ENCODE peak calls at places on chromosomes 6 and 20, in ten cellular contexts. D is B cell, H is AG09319, Y is astrocyte of the cerebellum, U is type B pancreatic cell, R is stomach, K is fibroblast of pulmonary artery, G is RWPE1, V is AG04450, N is MCF 10A. S is an unnamed sample.

GRCh38 chr6:143149771-143150170 is 89.1 kb downstream of the AIG1 start:
- DNase-seq in D (no peak), H (no peak), U (no peak), Y (no peak), V (no peak), K (no peak), G (no peak), N (no peak), R (no peak), S (no peak)

GRCh38 chr20:17641520-17641964 is 40.5 kb downstream of the RRBP1 start:
- DNase-seq in N (no peak), K (no peak), V (no peak), D (no peak), H (no peak), U (no peak), Y (no peak), G (no peak), R (no peak), S (no peak)

GRCh38 chr6:7546832-7547714 is 5.6 kb downstream of the DSP start:
- DNase-seq in N (no peak), U (no peak), R (no peak), Y (no peak), H (no peak), K (no peak), D (no peak), V (no peak), G (no peak), S (no peak)

GRCh38 chr6:154404791-154405400 is 48.3 kb upstream of the IPCEF1 start:
- DNase-seq in Y (peak; percentile 62), N (peak; percentile 56), G (no peak), R (no peak), K (peak; percentile 36), H (no peak), D (no peak), U (no peak), V (no peak), S (no peak)

GRCh38 chr20:48538058-48538825 is 289.6 kb downstream of the PREX1 start:
- DNase-seq in V (no peak), H (no peak), D (no peak), K (peak; percentile 93), N (peak; percentile 71), U (no peak), G (peak; percentile 95), R (peak; percentile 44), Y (peak; percentile 65), S (no peak)

GRCh38 chr6:39361657-39362486 is 39.4 kb upstream of the KCNK16 start:
- DNase-seq in G (peak; percentile 64), R (peak; percentile 66), Y (peak; percentile 40), V (peak; percentile 16), K (peak; percentile 69), U (no peak), N (peak; percentile 70), D (peak; percentile 58), H (peak; percentile 10), S (peak; percentile 79)

GRCh38 chr20:10651227-10651990 is 22.4 kb downstream of the JAG1 start:
- DNase-seq in H (no peak), D (no peak), U (no peak), R (no peak), Y (no peak), K (peak; percentile 70), V (no peak), G (no peak), N (peak; percentile 48), S (no peak)

GRCh38 chr6:32196682-32197616 is 4.5 kb upstream of the GPSM3 start:
- DNase-seq in V (no peak), R (no peak), D (no peak), G (no peak), H (no peak), K (peak; percentile 38), Y (no peak), U (peak; percentile 71), N (no peak), S (no peak)

GRCh38 chr6:61809004-61809595 is 476.9 kb downstream of the KHDRBS2 start:
- DNase-seq in V (no peak), U (no peak), K (peak; percentile 13), H (no peak), G (peak; percentile 10), N (peak; percentile 49), Y (no peak), D (no peak), R (no peak), S (peak; percentile 2)

GRCh38 chr6:41728954-41729353 is 6.5 kb downstream of the TFEB start:
- DNase-seq in V (no peak), H (no peak), R (no peak), Y (no peak), N (no peak), U (no peak), G (no peak), D (no peak), K (no peak), S (no peak)

GRCh38 chr6:41966961-41967311 is 25.3 kb upstream of the CCND3 start:
- DNase-seq in G (peak; percentile 72), U (no peak), K (peak; percentile 84), N (peak; percentile 84), D (no peak), V (peak; percentile 34), R (no peak), H (no peak), Y (peak; percentile 73), S (no peak)

GRCh38 chr6:21753571-21754108 is 160.1 kb downstream of the SOX4 start:
- DNase-seq in H (peak; percentile 90), U (no peak), G (no peak), V (peak; percentile 82), D (no peak), Y (no peak), N (no peak), K (peak; percentile 72), R (no peak), S (no peak)

DNA sequence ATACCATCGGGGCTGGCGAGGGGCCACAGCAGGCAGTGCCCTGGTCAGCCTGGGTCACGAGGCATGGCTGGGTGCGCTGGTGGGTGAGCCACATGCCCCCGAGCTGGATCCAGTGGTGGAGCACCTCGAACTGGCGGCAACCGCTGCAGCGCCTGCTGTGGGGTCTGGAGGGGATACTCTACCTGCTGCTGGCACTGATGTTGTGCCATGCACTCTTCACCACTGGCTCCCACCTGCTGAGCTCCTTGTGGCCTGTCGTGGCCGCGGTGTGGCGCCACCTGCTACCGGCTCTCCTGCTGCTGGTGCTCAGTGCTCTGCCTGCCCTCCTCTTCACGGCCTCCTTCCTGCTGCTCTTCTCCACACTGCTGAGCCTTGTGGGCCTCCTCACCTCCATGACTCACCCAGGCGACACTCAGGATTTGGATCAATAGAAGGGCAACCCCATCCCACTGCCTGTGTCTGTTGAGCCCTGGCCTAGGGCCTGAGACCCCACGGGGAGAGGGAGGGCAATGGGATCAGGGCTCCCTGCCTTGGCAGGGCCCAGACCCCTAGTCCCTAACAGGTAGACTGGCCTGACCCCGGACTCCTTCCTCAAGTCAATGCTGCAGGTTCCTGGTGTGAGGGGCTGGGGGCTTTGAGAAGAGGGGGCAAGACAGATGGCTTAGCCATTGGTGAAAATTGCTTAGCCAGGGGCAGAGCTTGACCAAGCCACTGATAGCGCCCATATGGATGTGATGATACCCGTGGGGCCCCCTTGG is 598 bp downstream of the TMEM239 start:
- DNase-seq in K (no peak), G (no peak), D (no peak), Y (no peak), V (no peak), R (no peak), U (peak; percentile 61), N (no peak), H (no peak), S (no peak)
- TF ChIP-seq CTCF in K (no peak), G (no peak), D (no peak), Y (no peak), V (no peak), R (no peak), U (no peak), N (no peak), H (no peak), S (no peak)

DNA sequence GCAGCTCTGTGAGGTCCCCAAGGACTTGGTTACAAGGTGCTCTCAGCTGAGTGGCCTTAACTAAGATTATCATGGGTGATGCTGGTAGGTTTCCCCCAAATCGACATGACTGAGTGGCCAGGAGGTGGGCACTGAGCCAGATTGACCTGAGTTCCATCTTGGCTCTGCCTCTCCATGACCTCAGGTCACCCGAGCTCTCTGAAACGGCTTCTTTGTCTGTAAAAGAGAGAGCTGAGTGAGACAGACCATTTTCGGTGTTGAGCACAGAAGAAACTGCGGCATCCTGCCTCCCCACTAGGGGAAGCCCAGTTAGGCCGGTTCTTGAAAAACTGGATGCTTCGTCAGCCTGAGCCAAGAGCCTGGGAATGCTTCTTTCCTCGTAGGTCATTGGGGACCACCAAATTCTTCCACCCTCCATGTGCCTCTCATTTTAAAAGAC is 14.1 kb upstream of the STX16 start:
- DNase-seq in Y (no peak), G (no peak), U (no peak), K (no peak), H (no peak), N (no peak), D (no peak), V (no peak), R (no peak), S (no peak)
- TF ChIP-seq CTCF in Y (peak; percentile 35), G (no peak), U (peak; percentile 61), K (peak; percentile 36), H (no peak), N (no peak), D (no peak), V (no peak), R (no peak), S (peak; percentile 7)

GRCh38 chr20:62413025-62413580 is 6.0 kb upstream of the CABLES2 start:
- DNase-seq in Y (no peak), K (no peak), R (no peak), H (no peak), V (no peak), N (no peak), D (no peak), G (no peak), U (no peak), S (no peak)

GRCh38 chr20:62415354-62416111 is 8.4 kb upstream of the CABLES2 start:
- DNase-seq in H (no peak), V (no peak), D (no peak), N (no peak), G (no peak), U (no peak), K (no peak), Y (no peak), R (no peak), S (no peak)

GRCh38 chr20:62412194-62413024 is 5.3 kb upstream of the CABLES2 start:
- DNase-seq in D (no peak), U (no peak), V (no peak), N (no peak), G (no peak), Y (no peak), H (no peak), R (no peak), K (no peak), S (no peak)

GRCh38 chr20:62411479-62412193 is 4.6 kb upstream of the CABLES2 start:
- DNase-seq in U (no peak), G (no peak), Y (no peak), K (no peak), D (no peak), H (no peak), R (peak; percentile 43), V (no peak), N (no peak), S (no peak)

GRCh38 chr20:62413896-62414481 is 6.9 kb upstream of the CABLES2 start:
- DNase-seq in D (no peak), N (no peak), U (no peak), Y (no peak), G (no peak), R (no peak), V (no peak), K (no peak), H (no peak), S (no peak)
- TF ChIP-seq CTCF in D (no peak), N (peak; percentile 15), U (peak; percentile 33), Y (peak; percentile 26), G (peak; percentile 24), R (no peak), V (no peak), K (no peak), H (no peak), S (no peak)

GRCh38 chr6:28794175-28795002 is 129.4 kb downstream of the TRIM27 start:
- DNase-seq in G (no peak), Y (no peak), V (no peak), N (no peak), D (no peak), H (no peak), R (no peak), K (peak; percentile 58), U (no peak), S (no peak)
- TF ChIP-seq CTCF in G (no peak), Y (no peak), V (no peak), N (no peak), D (no peak), H (no peak), R (no peak), K (no peak), U (no peak), S (no peak)